ENCODE peak calls at places on chromosome 15, in six cellular contexts. X, Z, A, L, D and Q are unnamed samples.
A peak's percentile ranks its signal among the peaks of the same experiment; 100 is the strongest.

GRCh38 chr15:42498212-42499038 is 3.0 kb downstream of the SNAP23 start:
- DNase-seq in X (no peak), Z (no peak), A (no peak), L (no peak), D (no peak), Q (no peak)

GRCh38 chr15:95929232-95929846 is 401.2 kb upstream of the NR2F2 start:
- DNase-seq in X (no peak), Z (no peak), A (no peak), L (no peak), D (no peak), Q (no peak)

GRCh38 chr15:60184579-60184978 is 180.5 kb downstream of the FOXB1 start:
- DNase-seq in X (no peak), Z (no peak), A (no peak), L (no peak), D (no peak), Q (no peak)

GRCh38 chr15:38487383-38487782 is 33.5 kb downstream of the FAM98B start:
- DNase-seq in X (no peak), Z (no peak), A (no peak), L (no peak), D (no peak), Q (no peak)

GRCh38 chr15:70670680-70671079 is 92.7 kb downstream of the UACA start:
- DNase-seq in X (peak; percentile 1), Z (no peak), A (no peak), L (no peak), D (no peak), Q (no peak)

GRCh38 chr15:70025413-70026296 is 72.1 kb downstream of the TLE3 start:
- DNase-seq in X (no peak), Z (no peak), A (no peak), L (no peak), D (no peak), Q (no peak)

GRCh38 chr15:34514251-34514760 is 69.1 kb downstream of the GOLGA8B start:
- DNase-seq in X (peak; percentile 11), Z (peak; percentile 34), A (no peak), L (peak; percentile 31), D (peak; percentile 80), Q (no peak)

GRCh38 chr15:55518009-55518408 is 10.0 kb upstream of the DNAAF4 start:
- DNase-seq in X (no peak), Z (no peak), A (no peak), L (no peak), D (no peak), Q (no peak)

GRCh38 chr15:77138167-77138522 is 67.2 kb upstream of the TSPAN3 start:
- DNase-seq in X (no peak), Z (no peak), A (no peak), L (no peak), D (no peak), Q (no peak)

GRCh38 chr15:58212909-58213526 is 74.8 kb downstream of the AQP9 start:
- DNase-seq in X (no peak), Z (no peak), A (no peak), L (peak; percentile 45), D (no peak), Q (no peak)

GRCh38 chr15:81235781-81236507 is 39.3 kb downstream of the IL16 start:
- DNase-seq in X (no peak), Z (no peak), A (no peak), L (peak; percentile 31), D (peak; percentile 80), Q (no peak)

GRCh38 chr15:34271493-34271892 is 46.7 kb downstream of the EMC4 start:
- DNase-seq in X (no peak), Z (no peak), A (no peak), L (peak; percentile 75), D (no peak), Q (no peak)

GRCh38 chr15:80695911-80696651 is 971 bp downstream of the ABHD17C start:
- DNase-seq in X (peak; percentile 18), Z (peak; percentile 36), A (no peak), L (peak; percentile 34), D (peak; percentile 52), Q (no peak)

GRCh38 chr15:46786886-46787285 is 930.4 kb upstream of the SEMA6D start:
- DNase-seq in X (no peak), Z (no peak), A (no peak), L (no peak), D (no peak), Q (no peak)

GRCh38 chr15:59801649-59802048 is 112.5 kb upstream of the BNIP2 start:
- DNase-seq in X (no peak), Z (no peak), A (no peak), L (no peak), D (no peak), Q (no peak)

GRCh38 chr15:31299588-31300207 is 26.9 kb upstream of the KLF13 start:
- DNase-seq in X (no peak), Z (no peak), A (peak; percentile 5), L (no peak), D (peak; percentile 29), Q (no peak)

GRCh38 chr15:25250906-25251622 is 187.8 kb downstream of the UBE3A start:
- DNase-seq in X (no peak), Z (no peak), A (no peak), L (no peak), D (peak; percentile 9), Q (no peak)

GRCh38 chr15:25248583-25249235 is 190.1 kb downstream of the UBE3A start:
- DNase-seq in X (no peak), Z (no peak), A (no peak), L (no peak), D (peak; percentile 15), Q (peak; percentile 6)

GRCh38 chr15:25250011-25250596 is 188.7 kb downstream of the UBE3A start:
- DNase-seq in X (no peak), Z (no peak), A (no peak), L (peak; percentile 12), D (peak; percentile 18), Q (no peak)

GRCh38 chr15:25247418-25248030 is 191.3 kb downstream of the UBE3A start:
- DNase-seq in X (no peak), Z (no peak), A (no peak), L (peak; percentile 7), D (peak; percentile 11), Q (no peak)

DNA sequence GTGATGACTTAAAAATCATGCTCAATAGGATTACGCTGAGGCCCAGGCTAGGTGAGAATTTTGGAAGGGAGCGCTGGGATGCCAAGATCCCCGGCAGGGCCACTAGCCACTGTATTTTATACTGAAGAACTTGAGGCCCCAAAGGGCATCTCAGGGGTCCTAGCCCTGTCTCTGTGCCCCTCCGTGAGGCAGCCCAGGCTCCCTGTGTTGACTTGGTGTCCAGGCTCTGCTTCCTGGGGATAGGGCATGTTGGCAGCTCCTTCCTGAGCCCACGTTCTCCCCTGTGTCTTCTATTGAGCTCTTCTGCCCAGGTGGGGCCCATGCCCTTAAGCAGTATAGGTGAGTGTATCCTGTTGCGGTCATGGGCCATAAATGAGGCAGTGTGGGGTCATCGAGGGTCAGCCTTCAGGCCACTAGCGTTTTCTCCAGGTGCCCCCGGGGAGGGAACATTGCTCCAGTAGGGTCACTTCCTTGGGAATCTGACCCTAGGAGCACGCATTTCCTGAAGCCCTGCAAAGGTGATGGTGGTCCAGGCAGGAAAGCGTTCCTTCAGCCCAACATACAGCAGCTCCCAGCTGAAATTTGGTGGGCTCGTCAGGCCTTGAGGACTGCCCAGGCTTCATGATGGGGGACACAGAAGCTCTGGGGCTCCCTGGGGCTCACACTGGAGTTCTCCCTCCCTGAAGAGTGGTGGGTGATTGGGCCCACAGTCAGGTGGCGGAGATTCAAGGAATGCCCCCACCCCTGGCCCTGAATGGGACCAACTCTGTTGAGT is 189.4 kb downstream of the UBE3A start:
- DNase-seq in X (no peak), Z (no peak), A (no peak), L (no peak), D (peak; percentile 6), Q (peak; percentile 4)
- H3K9me3 ChIP-seq in X (no peaks in the 10 kb centered on the region), Z (no peaks in the 10 kb centered on the region), A (peaks cover 97% of the 10 kb centered on the region), L (no peaks in the 10 kb centered on the region), D (no peaks in the 10 kb centered on the region), Q (no peaks in the 10 kb centered on the region)

DNA sequence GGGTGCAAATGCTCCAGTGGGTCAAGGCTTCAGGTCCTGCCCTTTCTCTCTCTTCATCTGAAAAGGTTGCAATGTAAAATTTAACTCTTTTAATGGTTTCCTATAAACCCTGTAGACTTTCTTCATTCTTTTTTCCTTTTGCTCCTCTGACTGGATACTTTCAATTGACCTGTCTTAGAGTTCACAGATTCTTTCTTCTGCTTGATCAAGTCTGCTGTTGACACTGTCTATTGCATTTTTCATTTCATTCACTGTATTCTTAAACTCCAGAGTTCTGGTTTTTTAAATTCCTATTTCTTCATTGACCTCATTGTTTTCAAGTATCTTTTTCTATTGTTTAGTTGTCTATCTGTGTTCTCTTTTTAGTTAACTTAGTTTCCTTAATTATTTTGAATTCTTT is 82.1 kb downstream of the FAM227B start:
- DNase-seq in X (no peak), Z (no peak), A (no peak), L (no peak), D (no peak), Q (no peak)
- H3K9me3 ChIP-seq in X (peaks cover 4% of the 10 kb centered on the region), Z (no peaks in the 10 kb centered on the region), A (peaks cover 42% of the 10 kb centered on the region), L (no peaks in the 10 kb centered on the region), D (no peaks in the 10 kb centered on the region), Q (no peaks in the 10 kb centered on the region)

DNA sequence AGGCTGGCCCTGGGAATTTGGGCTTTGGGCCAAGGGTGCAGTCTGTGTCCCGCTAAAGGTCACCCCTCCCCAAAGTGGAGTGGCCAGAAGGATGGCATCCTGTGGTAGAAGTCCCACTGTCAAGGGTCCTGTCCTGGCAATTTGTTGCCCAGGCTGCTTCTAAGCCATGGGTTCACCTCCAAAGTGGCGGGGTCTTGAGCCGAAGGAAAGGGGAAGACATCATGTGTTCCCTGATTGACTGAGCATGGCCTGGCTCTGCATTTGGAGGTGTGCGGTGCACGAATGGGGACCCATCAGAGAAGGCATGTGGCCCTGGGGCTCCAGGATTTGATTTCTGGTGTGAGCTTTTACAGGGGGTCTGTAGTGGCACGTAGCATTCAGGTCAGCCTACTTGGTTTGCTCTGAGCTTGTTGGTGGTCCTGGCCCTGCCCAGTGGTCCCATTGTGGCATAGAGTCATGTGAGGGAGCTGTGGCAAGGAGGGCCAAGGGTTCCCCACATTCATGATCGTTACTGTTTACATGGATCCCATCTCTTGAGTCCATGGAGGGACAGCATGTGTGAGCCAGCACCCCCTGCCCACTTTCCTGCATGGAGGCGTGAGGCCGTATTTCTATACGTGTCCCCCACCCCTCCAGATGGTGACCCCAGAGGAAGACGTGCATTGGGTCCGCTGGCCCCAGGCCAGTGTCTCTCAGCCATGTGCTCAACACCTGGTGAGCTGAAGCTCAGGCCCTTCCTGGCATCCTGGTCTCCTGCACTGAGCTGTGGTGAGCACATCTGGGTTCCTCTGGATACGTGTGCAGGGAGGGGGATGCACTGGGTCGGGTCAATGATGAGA is 225.1 kb downstream of the SNRPN start:
- DNase-seq in X (no peak), Z (peak; percentile 16), A (no peak), L (peak; percentile 10), D (peak; percentile 34), Q (peak; percentile 1)
- H3K9me3 ChIP-seq in X (peaks cover 2% of the 10 kb centered on the region), Z (no peaks in the 10 kb centered on the region), A (peaks cover 100% of the 10 kb centered on the region), L (no peaks in the 10 kb centered on the region), D (no peaks in the 10 kb centered on the region), Q (no peaks in the 10 kb centered on the region)

GRCh38 chr15:23759964-23760363 is 72.9 kb upstream of the NDN start:
- DNase-seq in X (no peak), Z (no peak), A (no peak), L (no peak), D (no peak), Q (no peak)
- H3K9me3 ChIP-seq in X (no peaks in the 10 kb centered on the region), Z (no peaks in the 10 kb centered on the region), A (no peaks in the 10 kb centered on the region), L (no peaks in the 10 kb centered on the region), D (no peaks in the 10 kb centered on the region), Q (no peaks in the 10 kb centered on the region)